ENCODE peak calls at places on chromosomes 7 and 10, in ten cellular contexts. One of them, this sample, is unnamed.

GRCh38 chr7:50640779-50641178 is 75.6 kb upstream of the DDC start:
- DNase-seq in kidney epithelial cell: no peak
- DNase-seq in CD4-positive, alpha-beta memory T cell: no peak
- DNase-seq in AG09319: no peak
- DNase-seq in NCI-H510A: no peak
- DNase-seq in stimulated activated CD4-positive, alpha-beta T cell treated with anti-CD3 and anti-CD28 coated beads, TNF-alpha, amount 100 ng/mL, for 4 hours: no peak
- DNase-seq in psoas muscle: no peak
- DNase-seq in T follicular helper cell: no peak
- DNase-seq in SHP77: no peak
- DNase-seq in EH: no peak
- DNase-seq in this sample: no peak

GRCh38 chr10:70053896-70054641 is 1.4 kb downstream of the MACROH2A2 start:
- DNase-seq in kidney epithelial cell: no peak
- DNase-seq in CD4-positive, alpha-beta memory T cell: no peak
- DNase-seq in AG09319: no peak
- DNase-seq in NCI-H510A: no peak
- DNase-seq in stimulated activated CD4-positive, alpha-beta T cell treated with anti-CD3 and anti-CD28 coated beads, TNF-alpha, amount 100 ng/mL, for 4 hours: no peak
- DNase-seq in psoas muscle: peak; percentile 66
- DNase-seq in T follicular helper cell: no peak
- DNase-seq in SHP77: no peak
- DNase-seq in EH: no peak
- DNase-seq in this sample: peak; percentile 20

GRCh38 chr10:78371118-78371517 is 337.5 kb downstream of the RPS24 start:
- DNase-seq in kidney epithelial cell: no peak
- DNase-seq in CD4-positive, alpha-beta memory T cell: no peak
- DNase-seq in AG09319: no peak
- DNase-seq in NCI-H510A: no peak
- DNase-seq in stimulated activated CD4-positive, alpha-beta T cell treated with anti-CD3 and anti-CD28 coated beads, TNF-alpha, amount 100 ng/mL, for 4 hours: no peak
- DNase-seq in psoas muscle: no peak
- DNase-seq in T follicular helper cell: no peak
- DNase-seq in SHP77: no peak
- DNase-seq in EH: no peak
- DNase-seq in this sample: no peak

GRCh38 chr10:77741746-77742145 is 104.1 kb upstream of the KCNMA1 start:
- DNase-seq in kidney epithelial cell: no peak
- DNase-seq in CD4-positive, alpha-beta memory T cell: no peak
- DNase-seq in AG09319: no peak
- DNase-seq in NCI-H510A: no peak
- DNase-seq in stimulated activated CD4-positive, alpha-beta T cell treated with anti-CD3 and anti-CD28 coated beads, TNF-alpha, amount 100 ng/mL, for 4 hours: no peak
- DNase-seq in psoas muscle: no peak
- DNase-seq in T follicular helper cell: no peak
- DNase-seq in SHP77: no peak
- DNase-seq in EH: peak; percentile 72
- DNase-seq in this sample: no peak

GRCh38 chr7:135943266-135943889 is 33.8 kb downstream of the MTPN start:
- DNase-seq in kidney epithelial cell: no peak
- DNase-seq in CD4-positive, alpha-beta memory T cell: no peak
- DNase-seq in AG09319: no peak
- DNase-seq in NCI-H510A: no peak
- DNase-seq in stimulated activated CD4-positive, alpha-beta T cell treated with anti-CD3 and anti-CD28 coated beads, TNF-alpha, amount 100 ng/mL, for 4 hours: no peak
- DNase-seq in psoas muscle: no peak
- DNase-seq in T follicular helper cell: no peak
- DNase-seq in SHP77: no peak
- DNase-seq in EH: no peak
- DNase-seq in this sample: no peak

GRCh38 chr7:116234517-116235200 is 24.3 kb downstream of the TES start:
- DNase-seq in kidney epithelial cell: no peak
- DNase-seq in CD4-positive, alpha-beta memory T cell: no peak
- DNase-seq in AG09319: no peak
- DNase-seq in NCI-H510A: no peak
- DNase-seq in stimulated activated CD4-positive, alpha-beta T cell treated with anti-CD3 and anti-CD28 coated beads, TNF-alpha, amount 100 ng/mL, for 4 hours: no peak
- DNase-seq in psoas muscle: no peak
- DNase-seq in T follicular helper cell: no peak
- DNase-seq in SHP77: no peak
- DNase-seq in EH: no peak
- DNase-seq in this sample: no peak

GRCh38 chr7:88229302-88229870 is 9.5 kb upstream of the SRI start:
- DNase-seq in kidney epithelial cell: no peak
- DNase-seq in CD4-positive, alpha-beta memory T cell: no peak
- DNase-seq in AG09319: no peak
- DNase-seq in NCI-H510A: no peak
- DNase-seq in stimulated activated CD4-positive, alpha-beta T cell treated with anti-CD3 and anti-CD28 coated beads, TNF-alpha, amount 100 ng/mL, for 4 hours: no peak
- DNase-seq in psoas muscle: no peak
- DNase-seq in T follicular helper cell: no peak
- DNase-seq in SHP77: no peak
- DNase-seq in EH: no peak
- DNase-seq in this sample: no peak

GRCh38 chr7:156764016-156764669 is 123.6 kb downstream of the RNF32 start:
- DNase-seq in kidney epithelial cell: peak; percentile 5
- DNase-seq in CD4-positive, alpha-beta memory T cell: no peak
- DNase-seq in AG09319: peak; percentile 37
- DNase-seq in NCI-H510A: no peak
- DNase-seq in stimulated activated CD4-positive, alpha-beta T cell treated with anti-CD3 and anti-CD28 coated beads, TNF-alpha, amount 100 ng/mL, for 4 hours: no peak
- DNase-seq in psoas muscle: peak; percentile 63
- DNase-seq in T follicular helper cell: no peak
- DNase-seq in SHP77: peak; percentile 79
- DNase-seq in EH: peak; percentile 76
- DNase-seq in this sample: peak; percentile 52

GRCh38 chr7:24283559-24283899 is 461 bp upstream of the NPY start:
- DNase-seq in kidney epithelial cell: no peak
- DNase-seq in CD4-positive, alpha-beta memory T cell: no peak
- DNase-seq in AG09319: no peak
- DNase-seq in NCI-H510A: no peak
- DNase-seq in stimulated activated CD4-positive, alpha-beta T cell treated with anti-CD3 and anti-CD28 coated beads, TNF-alpha, amount 100 ng/mL, for 4 hours: no peak
- DNase-seq in psoas muscle: no peak
- DNase-seq in T follicular helper cell: no peak
- DNase-seq in SHP77: no peak
- DNase-seq in EH: no peak
- DNase-seq in this sample: no peak

GRCh38 chr7:41280491-41280890 is 422.4 kb downstream of the INHBA start:
- DNase-seq in kidney epithelial cell: no peak
- DNase-seq in CD4-positive, alpha-beta memory T cell: no peak
- DNase-seq in AG09319: no peak
- DNase-seq in NCI-H510A: no peak
- DNase-seq in stimulated activated CD4-positive, alpha-beta T cell treated with anti-CD3 and anti-CD28 coated beads, TNF-alpha, amount 100 ng/mL, for 4 hours: no peak
- DNase-seq in psoas muscle: no peak
- DNase-seq in T follicular helper cell: no peak
- DNase-seq in SHP77: no peak
- DNase-seq in EH: no peak
- DNase-seq in this sample: no peak

GRCh38 chr7:37405603-37406122 is 43.0 kb downstream of the ELMO1 start:
- DNase-seq in kidney epithelial cell: no peak
- DNase-seq in CD4-positive, alpha-beta memory T cell: no peak
- DNase-seq in AG09319: no peak
- DNase-seq in NCI-H510A: no peak
- DNase-seq in stimulated activated CD4-positive, alpha-beta T cell treated with anti-CD3 and anti-CD28 coated beads, TNF-alpha, amount 100 ng/mL, for 4 hours: no peak
- DNase-seq in psoas muscle: no peak
- DNase-seq in T follicular helper cell: no peak
- DNase-seq in SHP77: no peak
- DNase-seq in EH: no peak
- DNase-seq in this sample: no peak

GRCh38 chr10:129774736-129775401 is 189.2 kb downstream of the EBF3 start:
- DNase-seq in kidney epithelial cell: no peak
- DNase-seq in CD4-positive, alpha-beta memory T cell: no peak
- DNase-seq in AG09319: no peak
- DNase-seq in NCI-H510A: no peak
- DNase-seq in stimulated activated CD4-positive, alpha-beta T cell treated with anti-CD3 and anti-CD28 coated beads, TNF-alpha, amount 100 ng/mL, for 4 hours: no peak
- DNase-seq in psoas muscle: no peak
- DNase-seq in T follicular helper cell: no peak
- DNase-seq in SHP77: no peak
- DNase-seq in EH: no peak
- DNase-seq in this sample: no peak

GRCh38 chr10:84452006-84452405 is 123.6 kb downstream of the CCSER2 start:
- DNase-seq in kidney epithelial cell: no peak
- DNase-seq in CD4-positive, alpha-beta memory T cell: no peak
- DNase-seq in AG09319: no peak
- DNase-seq in NCI-H510A: no peak
- DNase-seq in stimulated activated CD4-positive, alpha-beta T cell treated with anti-CD3 and anti-CD28 coated beads, TNF-alpha, amount 100 ng/mL, for 4 hours: no peak
- DNase-seq in psoas muscle: no peak
- DNase-seq in T follicular helper cell: no peak
- DNase-seq in SHP77: no peak
- DNase-seq in EH: peak; percentile 4
- DNase-seq in this sample: no peak

GRCh38 chr7:71925663-71926062 is 486.5 kb downstream of the CALN1 start:
- DNase-seq in kidney epithelial cell: no peak
- DNase-seq in CD4-positive, alpha-beta memory T cell: no peak
- DNase-seq in AG09319: no peak
- DNase-seq in NCI-H510A: no peak
- DNase-seq in stimulated activated CD4-positive, alpha-beta T cell treated with anti-CD3 and anti-CD28 coated beads, TNF-alpha, amount 100 ng/mL, for 4 hours: no peak
- DNase-seq in psoas muscle: no peak
- DNase-seq in T follicular helper cell: no peak
- DNase-seq in SHP77: no peak
- DNase-seq in EH: no peak
- DNase-seq in this sample: no peak

GRCh38 chr7:3984456-3984855 is 683.4 kb downstream of the SDK1 start:
- DNase-seq in kidney epithelial cell: no peak
- DNase-seq in CD4-positive, alpha-beta memory T cell: no peak
- DNase-seq in AG09319: no peak
- DNase-seq in NCI-H510A: no peak
- DNase-seq in stimulated activated CD4-positive, alpha-beta T cell treated with anti-CD3 and anti-CD28 coated beads, TNF-alpha, amount 100 ng/mL, for 4 hours: no peak
- DNase-seq in psoas muscle: no peak
- DNase-seq in T follicular helper cell: no peak
- DNase-seq in SHP77: no peak
- DNase-seq in EH: no peak
- DNase-seq in this sample: no peak

GRCh38 chr10:48454302-48455054 is 148.0 kb downstream of the MAPK8 start:
- DNase-seq in kidney epithelial cell: no peak
- DNase-seq in CD4-positive, alpha-beta memory T cell: no peak
- DNase-seq in AG09319: no peak
- DNase-seq in NCI-H510A: no peak
- DNase-seq in stimulated activated CD4-positive, alpha-beta T cell treated with anti-CD3 and anti-CD28 coated beads, TNF-alpha, amount 100 ng/mL, for 4 hours: no peak
- DNase-seq in psoas muscle: no peak
- DNase-seq in T follicular helper cell: no peak
- DNase-seq in SHP77: no peak
- DNase-seq in EH: no peak
- DNase-seq in this sample: peak; percentile 72

GRCh38 chr7:134907639-134908038 is 78.7 kb upstream of the AGBL3 start:
- DNase-seq in kidney epithelial cell: no peak
- DNase-seq in CD4-positive, alpha-beta memory T cell: no peak
- DNase-seq in AG09319: no peak
- DNase-seq in NCI-H510A: no peak
- DNase-seq in stimulated activated CD4-positive, alpha-beta T cell treated with anti-CD3 and anti-CD28 coated beads, TNF-alpha, amount 100 ng/mL, for 4 hours: no peak
- DNase-seq in psoas muscle: no peak
- DNase-seq in T follicular helper cell: no peak
- DNase-seq in SHP77: no peak
- DNase-seq in EH: no peak
- DNase-seq in this sample: no peak

GRCh38 chr7:108613147-108613948 is 43.7 kb downstream of the DNAJB9 start:
- DNase-seq in kidney epithelial cell: no peak
- DNase-seq in CD4-positive, alpha-beta memory T cell: peak; percentile 30
- DNase-seq in AG09319: no peak
- DNase-seq in NCI-H510A: no peak
- DNase-seq in stimulated activated CD4-positive, alpha-beta T cell treated with anti-CD3 and anti-CD28 coated beads, TNF-alpha, amount 100 ng/mL, for 4 hours: no peak
- DNase-seq in psoas muscle: no peak
- DNase-seq in T follicular helper cell: no peak
- DNase-seq in SHP77: no peak
- DNase-seq in EH: peak; percentile 47
- DNase-seq in this sample: peak; percentile 18

GRCh38 chr7:92698237-92698841 is 108.1 kb upstream of the FAM133B start:
- DNase-seq in kidney epithelial cell: peak; percentile 54
- DNase-seq in CD4-positive, alpha-beta memory T cell: no peak
- DNase-seq in AG09319: peak; percentile 61
- DNase-seq in NCI-H510A: no peak
- DNase-seq in stimulated activated CD4-positive, alpha-beta T cell treated with anti-CD3 and anti-CD28 coated beads, TNF-alpha, amount 100 ng/mL, for 4 hours: no peak
- DNase-seq in psoas muscle: no peak
- DNase-seq in T follicular helper cell: no peak
- DNase-seq in SHP77: peak; percentile 29
- DNase-seq in EH: peak; percentile 98
- DNase-seq in this sample: no peak

GRCh38 chr10:128047991-128048826 is 78.0 kb downstream of the MKI67 start:
- DNase-seq in kidney epithelial cell: no peak
- DNase-seq in CD4-positive, alpha-beta memory T cell: peak; percentile 46
- DNase-seq in AG09319: no peak
- DNase-seq in NCI-H510A: no peak
- DNase-seq in stimulated activated CD4-positive, alpha-beta T cell treated with anti-CD3 and anti-CD28 coated beads, TNF-alpha, amount 100 ng/mL, for 4 hours: no peak
- DNase-seq in psoas muscle: no peak
- DNase-seq in T follicular helper cell: no peak
- DNase-seq in SHP77: no peak
- DNase-seq in EH: no peak
- DNase-seq in this sample: peak; percentile 23

GRCh38 chr7:91266067-91266930 is 2.1 kb downstream of the FZD1 start:
- DNase-seq in kidney epithelial cell: no peak
- DNase-seq in CD4-positive, alpha-beta memory T cell: no peak
- DNase-seq in AG09319: no peak
- DNase-seq in NCI-H510A: peak; percentile 12
- DNase-seq in stimulated activated CD4-positive, alpha-beta T cell treated with anti-CD3 and anti-CD28 coated beads, TNF-alpha, amount 100 ng/mL, for 4 hours: no peak
- DNase-seq in psoas muscle: peak; percentile 59
- DNase-seq in T follicular helper cell: no peak
- DNase-seq in SHP77: peak; percentile 40
- DNase-seq in EH: peak; percentile 25
- DNase-seq in this sample: no peak

GRCh38 chr10:105797234-105797890 is 1156.3 kb downstream of the SORCS3 start:
- DNase-seq in kidney epithelial cell: peak; percentile 32
- DNase-seq in CD4-positive, alpha-beta memory T cell: no peak
- DNase-seq in AG09319: no peak
- DNase-seq in NCI-H510A: no peak
- DNase-seq in stimulated activated CD4-positive, alpha-beta T cell treated with anti-CD3 and anti-CD28 coated beads, TNF-alpha, amount 100 ng/mL, for 4 hours: no peak
- DNase-seq in psoas muscle: no peak
- DNase-seq in T follicular helper cell: no peak
- DNase-seq in SHP77: peak; percentile 21
- DNase-seq in EH: peak; percentile 16
- DNase-seq in this sample: peak; percentile 6

GRCh38 chr7:2517678-2518077 is 1.9 kb upstream of the LFNG start:
- DNase-seq in kidney epithelial cell: no peak
- DNase-seq in CD4-positive, alpha-beta memory T cell: no peak
- DNase-seq in AG09319: no peak
- DNase-seq in NCI-H510A: no peak
- DNase-seq in stimulated activated CD4-positive, alpha-beta T cell treated with anti-CD3 and anti-CD28 coated beads, TNF-alpha, amount 100 ng/mL, for 4 hours: no peak
- DNase-seq in psoas muscle: no peak
- DNase-seq in T follicular helper cell: no peak
- DNase-seq in SHP77: no peak
- DNase-seq in EH: peak; percentile 32
- DNase-seq in this sample: no peak

GRCh38 chr7:139297795-139298194 is 43.3 kb upstream of the FMC1 start:
- DNase-seq in kidney epithelial cell: peak; percentile 32
- DNase-seq in CD4-positive, alpha-beta memory T cell: no peak
- DNase-seq in AG09319: no peak
- DNase-seq in NCI-H510A: no peak
- DNase-seq in stimulated activated CD4-positive, alpha-beta T cell treated with anti-CD3 and anti-CD28 coated beads, TNF-alpha, amount 100 ng/mL, for 4 hours: no peak
- DNase-seq in psoas muscle: no peak
- DNase-seq in T follicular helper cell: no peak
- DNase-seq in SHP77: no peak
- DNase-seq in EH: no peak
- DNase-seq in this sample: no peak

GRCh38 chr10:114179148-114179547 is at the start of gene TDRD1:
- DNase-seq in kidney epithelial cell: no peak
- DNase-seq in CD4-positive, alpha-beta memory T cell: no peak
- DNase-seq in AG09319: no peak
- DNase-seq in NCI-H510A: no peak
- DNase-seq in stimulated activated CD4-positive, alpha-beta T cell treated with anti-CD3 and anti-CD28 coated beads, TNF-alpha, amount 100 ng/mL, for 4 hours: no peak
- DNase-seq in psoas muscle: no peak
- DNase-seq in T follicular helper cell: no peak
- DNase-seq in SHP77: no peak
- DNase-seq in EH: no peak
- DNase-seq in this sample: no peak